ENCODE peak calls at places on chromosome 1, in six cellular contexts. One of them, this sample, is unnamed.

GRCh38 chr1:21672478-21673276 is 3.5 kb upstream of the RAP1GAP start:
- DNase-seq in CD8-positive, alpha-beta memory T cell: no peak
- DNase-seq in activated CD8-positive, alpha-beta memory T cell treated with anti-CD3 and anti-CD28 coated beads for 4 hours: no peak
- DNase-seq in HTR-8/SVneo: no peak
- DNase-seq in mucosa of descending colon: no peak
- DNase-seq in M059J: peak; percentile 61
- DNase-seq in this sample: no peak

GRCh38 chr1:223454959-223455358 is 61.7 kb downstream of the CCDC185 start:
- DNase-seq in CD8-positive, alpha-beta memory T cell: no peak
- DNase-seq in activated CD8-positive, alpha-beta memory T cell treated with anti-CD3 and anti-CD28 coated beads for 4 hours: no peak
- DNase-seq in HTR-8/SVneo: no peak
- DNase-seq in mucosa of descending colon: no peak
- DNase-seq in M059J: no peak
- DNase-seq in this sample: no peak

GRCh38 chr1:181714428-181714827 is 231.1 kb downstream of the CACNA1E start:
- DNase-seq in CD8-positive, alpha-beta memory T cell: no peak
- DNase-seq in activated CD8-positive, alpha-beta memory T cell treated with anti-CD3 and anti-CD28 coated beads for 4 hours: no peak
- DNase-seq in HTR-8/SVneo: no peak
- DNase-seq in mucosa of descending colon: no peak
- DNase-seq in M059J: peak; percentile 1
- DNase-seq in this sample: no peak

GRCh38 chr1:23020731-23021130 is 1.5 kb downstream of the KDM1A start:
- DNase-seq in CD8-positive, alpha-beta memory T cell: no peak
- DNase-seq in activated CD8-positive, alpha-beta memory T cell treated with anti-CD3 and anti-CD28 coated beads for 4 hours: no peak
- DNase-seq in HTR-8/SVneo: no peak
- DNase-seq in mucosa of descending colon: no peak
- DNase-seq in M059J: no peak
- DNase-seq in this sample: no peak

GRCh38 chr1:1200876-1201810 is 5.2 kb downstream of the TNFRSF18 start:
- DNase-seq in CD8-positive, alpha-beta memory T cell: peak; percentile 80
- DNase-seq in activated CD8-positive, alpha-beta memory T cell treated with anti-CD3 and anti-CD28 coated beads for 4 hours: peak; percentile 87
- DNase-seq in HTR-8/SVneo: peak; percentile 45
- DNase-seq in mucosa of descending colon: peak; percentile 73
- DNase-seq in M059J: peak; percentile 27
- DNase-seq in this sample: no peak

GRCh38 chr1:158943059-158943458 is 11.7 kb downstream of the PYHIN1 start:
- DNase-seq in CD8-positive, alpha-beta memory T cell: no peak
- DNase-seq in activated CD8-positive, alpha-beta memory T cell treated with anti-CD3 and anti-CD28 coated beads for 4 hours: no peak
- DNase-seq in HTR-8/SVneo: no peak
- DNase-seq in mucosa of descending colon: no peak
- DNase-seq in M059J: peak; percentile 5
- DNase-seq in this sample: no peak

GRCh38 chr1:160494620-160495019 is 28.4 kb downstream of the SLAMF6 start:
- DNase-seq in CD8-positive, alpha-beta memory T cell: no peak
- DNase-seq in activated CD8-positive, alpha-beta memory T cell treated with anti-CD3 and anti-CD28 coated beads for 4 hours: no peak
- DNase-seq in HTR-8/SVneo: no peak
- DNase-seq in mucosa of descending colon: peak; percentile 42
- DNase-seq in M059J: peak; percentile 7
- DNase-seq in this sample: no peak

GRCh38 chr1:153260980-153261792 is 1.7 kb downstream of the LORICRIN start:
- DNase-seq in CD8-positive, alpha-beta memory T cell: peak; percentile 19
- DNase-seq in activated CD8-positive, alpha-beta memory T cell treated with anti-CD3 and anti-CD28 coated beads for 4 hours: no peak
- DNase-seq in HTR-8/SVneo: no peak
- DNase-seq in mucosa of descending colon: peak; percentile 30
- DNase-seq in M059J: no peak
- DNase-seq in this sample: no peak

GRCh38 chr1:227892930-227893695 is 54.6 kb downstream of the WNT9A start:
- DNase-seq in CD8-positive, alpha-beta memory T cell: peak; percentile 0
- DNase-seq in activated CD8-positive, alpha-beta memory T cell treated with anti-CD3 and anti-CD28 coated beads for 4 hours: no peak
- DNase-seq in HTR-8/SVneo: no peak
- DNase-seq in mucosa of descending colon: no peak
- DNase-seq in M059J: no peak
- DNase-seq in this sample: no peak

GRCh38 chr1:211198880-211199279 is 60.3 kb upstream of the RCOR3 start:
- DNase-seq in CD8-positive, alpha-beta memory T cell: no peak
- DNase-seq in activated CD8-positive, alpha-beta memory T cell treated with anti-CD3 and anti-CD28 coated beads for 4 hours: no peak
- DNase-seq in HTR-8/SVneo: no peak
- DNase-seq in mucosa of descending colon: no peak
- DNase-seq in M059J: peak; percentile 20
- DNase-seq in this sample: no peak

GRCh38 chr1:8629241-8630091 is 188.0 kb downstream of the RERE start:
- DNase-seq in CD8-positive, alpha-beta memory T cell: no peak
- DNase-seq in activated CD8-positive, alpha-beta memory T cell treated with anti-CD3 and anti-CD28 coated beads for 4 hours: no peak
- DNase-seq in HTR-8/SVneo: no peak
- DNase-seq in mucosa of descending colon: no peak
- DNase-seq in M059J: peak; percentile 55
- DNase-seq in this sample: no peak

This sample was measured in lower leg skin.